ENCODE peak calls at places on chromosomes 7 and 10, in four cellular contexts. One of them, this sample, is unnamed.

GRCh38 chr10:95193856-95194431 is at the start of gene ACSM6:
- DNase-seq in GM12864: no peak
- DNase-seq in GM13977: no peak
- DNase-seq in cardiac muscle cell: no peak
- DNase-seq in this sample: no peak

GRCh38 chr7:112462236-112462635 is 12.0 kb downstream of the IFRD1 start:
- DNase-seq in GM12864: no peak
- DNase-seq in GM13977: no peak
- DNase-seq in cardiac muscle cell: no peak
- DNase-seq in this sample: no peak

GRCh38 chr7:37354661-37355131 is 94.0 kb downstream of the ELMO1 start:
- DNase-seq in GM12864: no peak
- DNase-seq in GM13977: no peak
- DNase-seq in cardiac muscle cell: peak
- DNase-seq in this sample: no peak

GRCh38 chr10:128863823-128864405 is 603.1 kb upstream of the MGMT start:
- DNase-seq in GM12864: no peak
- DNase-seq in GM13977: no peak
- DNase-seq in cardiac muscle cell: no peak
- DNase-seq in this sample: no peak

GRCh38 chr10:953836-954235 is 22.3 kb upstream of the LARP4B start:
- DNase-seq in GM12864: no peak
- DNase-seq in GM13977: no peak
- DNase-seq in cardiac muscle cell: no peak
- DNase-seq in this sample: no peak

GRCh38 chr7:34070486-34071323 is 165.4 kb downstream of the BMPER start:
- DNase-seq in GM12864: no peak
- DNase-seq in GM13977: no peak
- DNase-seq in cardiac muscle cell: no peak
- DNase-seq in this sample: no peak

GRCh38 chr10:69572159-69573055 is 815 bp downstream of the NEUROG3 start:
- DNase-seq in GM12864: no peak
- DNase-seq in GM13977: no peak
- DNase-seq in cardiac muscle cell: peak
- DNase-seq in this sample: no peak

GRCh38 chr10:46321770-46322169 is 35.0 kb downstream of the ANTXRL start:
- DNase-seq in GM12864: no peak
- DNase-seq in GM13977: no peak
- DNase-seq in cardiac muscle cell: no peak
- DNase-seq in this sample: no peak

GRCh38 chr7:4965295-4966022 is 6.5 kb upstream of the MMD2 start:
- DNase-seq in GM12864: no peak
- DNase-seq in GM13977: no peak
- DNase-seq in cardiac muscle cell: no peak
- DNase-seq in this sample: no peak

GRCh38 chr7:121563177-121563576 is 167.1 kb upstream of the FAM3C start:
- DNase-seq in GM12864: no peak
- DNase-seq in GM13977: no peak
- DNase-seq in cardiac muscle cell: no peak
- DNase-seq in this sample: no peak

GRCh38 chr10:28985137-28985885 is 303.6 kb upstream of the LYZL1 start:
- DNase-seq in GM12864: no peak
- DNase-seq in GM13977: no peak
- DNase-seq in cardiac muscle cell: no peak
- DNase-seq in this sample: no peak

GRCh38 chr10:44581996-44582395 is 197.1 kb upstream of the CXCL12 start:
- DNase-seq in GM12864: no peak
- DNase-seq in GM13977: no peak
- DNase-seq in cardiac muscle cell: no peak
- DNase-seq in this sample: no peak

GRCh38 chr7:98856021-98856422 is 13.8 kb downstream of the TMEM130 start:
- DNase-seq in GM12864: no peak
- DNase-seq in GM13977: no peak
- DNase-seq in cardiac muscle cell: no peak
- DNase-seq in this sample: no peak

GRCh38 chr10:74924251-74924954 is 98.0 kb downstream of the KAT6B start:
- DNase-seq in GM12864: no peak
- DNase-seq in GM13977: no peak
- DNase-seq in cardiac muscle cell: no peak
- DNase-seq in this sample: no peak

GRCh38 chr7:122136639-122137253 is 7.3 kb downstream of the AASS start:
- DNase-seq in GM12864: no peak
- DNase-seq in GM13977: no peak
- DNase-seq in cardiac muscle cell: no peak
- DNase-seq in this sample: no peak

GRCh38 chr10:110717830-110718595 is 73.9 kb downstream of the RBM20 start:
- DNase-seq in GM12864: no peak
- DNase-seq in GM13977: no peak
- DNase-seq in cardiac muscle cell: peak
- DNase-seq in this sample: no peak

GRCh38 chr10:65675236-65675635 is 1250.6 kb upstream of the LRRTM3 start:
- DNase-seq in GM12864: no peak
- DNase-seq in GM13977: no peak
- DNase-seq in cardiac muscle cell: no peak
- DNase-seq in this sample: no peak

GRCh38 chr7:1750541-1751021 is 80.5 kb downstream of the ELFN1 start:
- DNase-seq in GM12864: no peak
- DNase-seq in GM13977: no peak
- DNase-seq in cardiac muscle cell: no peak
- DNase-seq in this sample: no peak

GRCh38 chr7:80671744-80672143 is 33.3 kb downstream of the CD36 start:
- DNase-seq in GM12864: no peak
- DNase-seq in GM13977: no peak
- DNase-seq in cardiac muscle cell: no peak
- DNase-seq in this sample: no peak

GRCh38 chr10:10794776-10795175 is 222.9 kb upstream of the CELF2 start:
- DNase-seq in GM12864: no peak
- DNase-seq in GM13977: no peak
- DNase-seq in cardiac muscle cell: no peak
- DNase-seq in this sample: no peak

GRCh38 chr10:108450280-108450679 is 1285.8 kb upstream of the SORCS1 start:
- DNase-seq in GM12864: no peak
- DNase-seq in GM13977: no peak
- DNase-seq in cardiac muscle cell: no peak
- DNase-seq in this sample: no peak

GRCh38 chr10:10078476-10078875 is 939.2 kb upstream of the CELF2 start:
- DNase-seq in GM12864: no peak
- DNase-seq in GM13977: no peak
- DNase-seq in cardiac muscle cell: no peak
- DNase-seq in this sample: no peak

GRCh38 chr10:28242560-28243204 is 60.2 kb downstream of the MPP7 start:
- DNase-seq in GM12864: no peak
- DNase-seq in GM13977: no peak
- DNase-seq in cardiac muscle cell: no peak
- DNase-seq in this sample: no peak

GRCh38 chr7:158943713-158944112 is 87.4 kb downstream of the DYNC2I1 start:
- DNase-seq in GM12864: no peak
- DNase-seq in GM13977: no peak
- DNase-seq in cardiac muscle cell: no peak
- DNase-seq in this sample: no peak

GRCh38 chr7:131010714-131011436 is 276.9 kb upstream of the KLF14 start:
- DNase-seq in GM12864: no peak
- DNase-seq in GM13977: peak
- DNase-seq in cardiac muscle cell: no peak
- DNase-seq in this sample: no peak

GRCh38 chr7:100044719-100045118 is 4.9 kb upstream of the ZSCAN21 start:
- DNase-seq in GM12864: peak
- DNase-seq in GM13977: peak
- DNase-seq in cardiac muscle cell: no peak
- DNase-seq in this sample: no peak
- TF ChIP-seq CTCF in GM12864: peak
- TF ChIP-seq CTCF in GM13977: peak
- TF ChIP-seq CTCF in cardiac muscle cell: no peak
- TF ChIP-seq CTCF in this sample: no peak

GRCh38 chr10:122204691-122205489 is 66.2 kb upstream of the BTBD16 start:
- DNase-seq in GM12864: no peak
- DNase-seq in GM13977: no peak
- DNase-seq in cardiac muscle cell: no peak
- DNase-seq in this sample: no peak
- TF ChIP-seq CTCF in GM12864: no peak
- TF ChIP-seq CTCF in GM13977: no peak
- TF ChIP-seq CTCF in cardiac muscle cell: no peak
- TF ChIP-seq CTCF in this sample: no peak

GRCh38 chr7:665751-666453 is 60.6 kb upstream of the DNAAF5 start:
- DNase-seq in GM12864: no peak
- DNase-seq in GM13977: no peak
- DNase-seq in cardiac muscle cell: peak
- DNase-seq in this sample: no peak
- TF ChIP-seq CTCF in GM12864: no peak
- TF ChIP-seq CTCF in GM13977: no peak
- TF ChIP-seq CTCF in cardiac muscle cell: peak
- TF ChIP-seq CTCF in this sample: no peak

GRCh38 chr7:29292886-29293658 is 98.5 kb downstream of the CHN2 start:
- DNase-seq in GM12864: no peak
- DNase-seq in GM13977: no peak
- DNase-seq in cardiac muscle cell: no peak
- DNase-seq in this sample: no peak

GRCh38 chr7:29299986-29300609 is 105.5 kb downstream of the CHN2 start:
- DNase-seq in GM12864: no peak
- DNase-seq in GM13977: no peak
- DNase-seq in cardiac muscle cell: no peak
- DNase-seq in this sample: no peak

GRCh38 chr7:29300649-29301048 is 106.1 kb downstream of the CHN2 start:
- DNase-seq in GM12864: no peak
- DNase-seq in GM13977: no peak
- DNase-seq in cardiac muscle cell: no peak
- DNase-seq in this sample: no peak

GRCh38 chr7:29296421-29296820 is 101.8 kb downstream of the CHN2 start:
- DNase-seq in GM12864: no peak
- DNase-seq in GM13977: no peak
- DNase-seq in cardiac muscle cell: no peak
- DNase-seq in this sample: no peak

GRCh38 chr7:29297194-29297890 is 102.8 kb downstream of the CHN2 start:
- DNase-seq in GM12864: no peak
- DNase-seq in GM13977: no peak
- DNase-seq in cardiac muscle cell: no peak
- DNase-seq in this sample: no peak
- TF ChIP-seq CTCF in GM12864: peak
- TF ChIP-seq CTCF in GM13977: peak
- TF ChIP-seq CTCF in cardiac muscle cell: peak
- TF ChIP-seq CTCF in this sample: peak

This sample was measured in mesothelial cell of epicardium.